ENCODE peak calls at places on chromosomes 7 and 10, in nine cellular contexts. D is GM23338, A is cardiac muscle cell, L is Panc1, M is transverse colon, W is heart left ventricle, I is epithelial cell of esophagus, S is AG10803, Z is cardiac fibroblast. V is an unnamed sample.

GRCh38 chr7:116497708-116498107 is 1.8 kb upstream of the CAV2 start:
- DNase-seq in D (no peak), A (no peak), L (no peak), M (no peak), W (no peak), I (no peak), S (no peak), Z (no peak), V (no peak)

GRCh38 chr7:29495618-29496017 is 68.0 kb upstream of the PRR15 start:
- DNase-seq in D (peak), A (no peak), L (no peak), M (no peak), W (no peak), I (no peak), S (no peak), Z (no peak), V (no peak)

GRCh38 chr10:37948210-37948609 is 28.2 kb downstream of the ZNF25 start:
- DNase-seq in D (no peak), A (peak), L (no peak), M (no peak), W (no peak), I (no peak), S (no peak), Z (no peak), V (no peak)

GRCh38 chr7:158093156-158093796 is 494.3 kb downstream of the PTPRN2 start:
- DNase-seq in D (no peak), A (no peak), L (no peak), M (no peak), W (no peak), I (no peak), S (no peak), Z (no peak), V (no peak)

GRCh38 chr7:116259821-116260440 is 49.6 kb downstream of the TES start:
- DNase-seq in D (no peak), A (peak), L (no peak), M (no peak), W (no peak), I (peak), S (peak), Z (peak), V (peak)

GRCh38 chr7:132499065-132499464 is 77.2 kb downstream of the PLXNA4 start:
- DNase-seq in D (no peak), A (no peak), L (no peak), M (no peak), W (no peak), I (no peak), S (no peak), Z (no peak), V (no peak)

GRCh38 chr10:132370426-132371340 is 26.3 kb upstream of the PWWP2B start:
- DNase-seq in D (no peak), A (no peak), L (no peak), M (no peak), W (peak), I (no peak), S (no peak), Z (no peak), V (no peak)

GRCh38 chr7:68504766-68505165 is 1093.5 kb upstream of the AUTS2 start:
- DNase-seq in D (no peak), A (peak), L (no peak), M (no peak), W (no peak), I (no peak), S (no peak), Z (no peak), V (no peak)

GRCh38 chr10:63554666-63555065 is 33.5 kb downstream of the REEP3 start:
- DNase-seq in D (no peak), A (peak), L (no peak), M (peak), W (no peak), I (peak), S (peak), Z (peak), V (peak)

GRCh38 chr7:69736411-69736810 is 138.1 kb downstream of the AUTS2 start:
- DNase-seq in D (no peak), A (no peak), L (no peak), M (no peak), W (no peak), I (no peak), S (no peak), Z (no peak), V (no peak)

GRCh38 chr7:28984631-28985030 is 26.5 kb upstream of the TRIL start:
- DNase-seq in D (peak), A (peak), L (no peak), M (peak), W (peak), I (peak), S (peak), Z (peak), V (peak)

GRCh38 chr10:102020938-102021337 is 35.0 kb downstream of the ARMH3 start:
- DNase-seq in D (no peak), A (no peak), L (no peak), M (no peak), W (no peak), I (no peak), S (no peak), Z (no peak), V (no peak)

GRCh38 chr10:117905404-117905803 is 141.3 kb downstream of the RAB11FIP2 start:
- DNase-seq in D (no peak), A (no peak), L (no peak), M (no peak), W (no peak), I (no peak), S (no peak), Z (no peak), V (no peak)

GRCh38 chr7:11343818-11344413 is 370.2 kb downstream of the PHF14 start:
- DNase-seq in D (peak), A (peak), L (peak), M (no peak), W (no peak), I (peak), S (peak), Z (peak), V (peak)

GRCh38 chr10:12588091-12588850 is 238.9 kb downstream of the CAMK1D start:
- DNase-seq in D (no peak), A (no peak), L (no peak), M (peak), W (no peak), I (peak), S (peak), Z (no peak), V (peak)

GRCh38 chr7:3243680-3244079 is 57.4 kb upstream of the SDK1 start:
- DNase-seq in D (no peak), A (no peak), L (no peak), M (no peak), W (no peak), I (no peak), S (no peak), Z (no peak), V (no peak)

GRCh38 chr7:42227931-42228591 is 8.9 kb downstream of the GLI3 start:
- DNase-seq in D (peak), A (peak), L (no peak), M (peak), W (peak), I (peak), S (no peak), Z (peak), V (no peak)

GRCh38 chr7:10756981-10757380 is 216.7 kb upstream of the PHF14 start:
- DNase-seq in D (no peak), A (no peak), L (no peak), M (no peak), W (no peak), I (no peak), S (no peak), Z (no peak), V (no peak)

GRCh38 chr7:18890134-18890533 is 227.3 kb downstream of the TWIST1 start:
- DNase-seq in D (no peak), A (peak), L (no peak), M (no peak), W (no peak), I (peak), S (peak), Z (peak), V (peak)

GRCh38 chr7:40211291-40212003 is 76.6 kb downstream of the SUGCT start:
- DNase-seq in D (no peak), A (peak), L (no peak), M (no peak), W (no peak), I (peak), S (peak), Z (peak), V (no peak)

GRCh38 chr7:134532155-134533089 is 5.1 kb downstream of the AKR1B10 start:
- DNase-seq in D (no peak), A (no peak), L (no peak), M (peak), W (no peak), I (peak), S (peak), Z (no peak), V (peak)

GRCh38 chr7:2281556-2281955 is 32.7 kb downstream of the SNX8 start:
- DNase-seq in D (no peak), A (peak), L (no peak), M (no peak), W (no peak), I (no peak), S (peak), Z (peak), V (peak)

GRCh38 chr10:131725736-131726459 is 174.9 kb upstream of the PPP2R2D start:
- DNase-seq in D (peak), A (no peak), L (no peak), M (no peak), W (no peak), I (no peak), S (no peak), Z (no peak), V (no peak)

GRCh38 chr7:75962607-75963382 is 31.6 kb downstream of the TMEM120A start:
- DNase-seq in D (no peak), A (peak), L (no peak), M (no peak), W (peak), I (no peak), S (peak), Z (peak), V (peak)

GRCh38 chr7:18345641-18346234 is 149.8 kb upstream of the HDAC9 start:
- DNase-seq in D (peak), A (peak), L (peak), M (peak), W (no peak), I (peak), S (peak), Z (peak), V (no peak)

GRCh38 chr10:69572159-69573055 is 815 bp downstream of the NEUROG3 start:
- DNase-seq in D (peak), A (no peak), L (no peak), M (no peak), W (no peak), I (peak), S (no peak), Z (no peak), V (no peak)

DNA sequence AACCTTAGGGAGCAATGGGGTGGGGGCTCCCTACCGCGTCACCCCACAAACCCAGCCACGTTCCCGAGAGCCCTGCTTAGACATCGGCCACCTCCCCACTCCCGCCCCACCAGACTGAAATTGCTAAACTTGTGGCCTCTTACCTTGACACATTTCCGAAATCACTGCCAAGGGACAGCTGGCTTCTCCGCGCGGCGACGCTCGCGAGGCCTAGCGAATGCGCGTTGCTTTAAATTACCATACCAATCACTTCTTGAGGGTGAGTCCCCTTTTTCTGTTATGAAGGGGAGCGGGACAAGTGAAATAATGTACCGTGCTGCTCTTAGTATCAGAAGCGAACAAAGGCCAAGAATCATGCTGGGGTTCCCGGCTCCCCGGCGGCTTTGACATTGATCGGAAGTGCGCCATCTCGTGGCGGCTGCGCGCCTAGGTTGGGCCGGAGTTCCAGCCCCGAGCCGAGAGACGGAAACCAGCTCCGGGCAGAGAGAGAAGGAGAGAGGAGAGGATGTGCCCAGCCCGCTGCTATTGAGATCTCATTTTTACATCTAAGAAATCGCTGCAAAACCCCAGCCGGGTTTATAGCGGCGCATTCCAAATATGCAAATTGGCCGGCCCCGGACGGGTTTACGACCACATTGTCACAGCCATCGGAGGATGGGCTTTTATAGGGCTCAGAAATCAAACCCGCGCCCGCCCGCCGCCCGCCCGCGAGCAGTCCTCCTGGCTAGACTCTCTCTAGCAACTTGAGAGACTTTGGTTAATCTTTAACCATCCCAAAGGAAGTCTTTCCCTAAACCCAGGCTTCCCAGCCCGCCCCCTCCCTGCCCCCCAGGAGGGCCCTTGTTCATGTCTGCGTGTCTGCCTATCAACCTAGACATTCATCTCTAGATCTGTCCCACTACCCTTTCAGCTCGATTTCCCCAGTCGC is 5.3 kb downstream of the HOXA11 start:
- DNase-seq in D (peak), A (peak), L (no peak), M (peak), W (no peak), I (peak), S (peak), Z (peak), V (peak)
- TF ChIP-seq CTCF in D (peak), A (peak), L (peak), M (peak), W (peak), I (peak), S (peak), Z (peak), V (peak)

DNA sequence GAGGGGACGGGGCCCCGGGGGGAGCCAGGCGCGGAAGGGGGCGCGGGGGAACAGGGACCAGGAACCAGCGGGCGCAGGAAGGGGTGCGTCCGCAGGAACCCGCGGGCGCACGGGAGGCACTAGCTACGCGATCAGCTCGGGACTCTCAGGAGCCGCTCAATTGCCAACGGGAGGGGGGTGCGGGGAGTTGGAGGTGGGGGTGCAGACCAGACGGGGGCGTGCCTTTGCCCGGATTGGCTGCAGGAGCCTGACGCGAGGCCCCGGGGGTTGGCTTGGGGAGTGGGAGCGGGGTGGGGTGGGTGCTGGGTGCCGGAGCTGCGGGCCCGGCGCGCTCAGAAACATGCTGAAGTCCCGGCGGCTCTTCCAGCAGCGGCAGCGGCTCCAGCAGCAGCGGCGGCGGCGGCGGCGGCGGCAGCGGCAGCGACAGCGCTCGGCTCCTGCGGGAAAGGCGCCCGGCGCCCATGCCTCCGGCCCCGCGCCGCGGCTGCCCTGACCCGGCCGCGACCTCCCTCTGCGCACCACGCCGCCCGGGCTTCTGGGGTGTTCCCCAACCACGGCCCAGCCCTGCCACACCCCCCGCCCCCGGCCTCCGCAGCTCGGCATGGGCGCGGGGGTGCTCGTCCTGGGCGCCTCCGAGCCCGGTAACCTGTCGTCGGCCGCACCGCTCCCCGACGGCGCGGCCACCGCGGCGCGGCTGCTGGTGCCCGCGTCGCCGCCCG is at the start of gene ADRB1:
- DNase-seq in D (peak), A (no peak), L (no peak), M (peak), W (peak), I (peak), S (peak), Z (peak), V (peak)
- H3K4me3 ChIP-seq in D (peak), A (peak), L (peak), M (peak), W (peak), I (peak), S (peak), Z (no peak), V (peak)

DNA sequence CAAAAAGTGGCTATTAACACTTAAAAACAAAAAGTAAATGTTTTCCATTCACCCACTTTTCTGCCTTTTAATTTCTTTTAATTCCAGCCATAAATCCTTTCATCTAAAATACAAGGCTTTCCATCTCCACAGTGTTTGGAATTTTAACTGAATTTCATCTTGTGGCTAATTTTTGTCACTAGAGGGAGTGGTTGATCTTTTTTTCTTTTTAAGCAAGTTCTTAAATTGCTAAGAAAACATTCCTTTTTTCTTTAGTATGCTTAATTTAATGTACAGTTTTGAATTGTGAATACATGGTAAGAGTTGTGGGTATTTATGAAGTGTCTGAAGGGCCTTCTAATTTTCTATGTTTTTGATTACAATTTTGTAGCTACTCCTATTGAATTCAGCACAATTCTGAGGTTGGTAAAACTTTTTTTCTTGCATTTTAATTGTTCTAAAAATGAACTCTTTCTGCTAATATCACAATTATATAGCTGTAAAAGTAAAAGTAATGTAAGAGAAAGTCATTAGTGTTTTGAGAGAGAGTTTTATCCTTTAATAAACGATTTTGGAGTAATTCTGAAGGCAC is 54.9 kb upstream of the ANK3 start:
- DNase-seq in D (peak), A (peak), L (no peak), M (no peak), W (no peak), I (peak), S (peak), Z (peak), V (peak)
- TF ChIP-seq CTCF in D (peak), A (peak), L (peak), M (peak), W (peak), I (peak), S (peak), Z (peak), V (peak)

GRCh38 chr10:10330481-10330880 is 687.2 kb upstream of the CELF2 start:
- DNase-seq in D (no peak), A (peak), L (no peak), M (no peak), W (no peak), I (peak), S (no peak), Z (peak), V (no peak)
- H3K4me3 ChIP-seq in D (no peak), A (no peak), L (no peak), M (no peak), W (no peak), I (no peak), S (no peak), Z (no peak), V (no peak)

DNA sequence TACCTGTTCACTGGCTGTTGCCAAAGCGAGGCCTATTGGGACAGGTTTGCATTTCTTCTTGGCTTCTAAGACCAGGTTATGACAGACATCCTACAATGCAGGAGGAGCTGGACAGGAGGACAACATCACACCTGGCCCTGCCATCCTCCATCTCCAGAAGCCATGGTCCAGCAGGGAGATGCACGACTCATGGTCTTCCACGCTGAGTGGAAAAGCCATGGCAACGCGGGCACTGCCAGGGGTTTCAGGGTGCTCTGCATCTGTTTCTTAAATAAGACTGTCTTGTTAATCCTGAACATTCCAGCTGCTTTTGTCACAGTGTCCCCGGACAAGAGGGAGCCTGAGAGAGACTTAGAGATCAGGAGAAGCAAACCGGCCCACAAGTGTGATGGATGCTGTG is 40.3 kb downstream of the CLRN3 start:
- DNase-seq in D (no peak), A (no peak), L (no peak), M (no peak), W (no peak), I (no peak), S (no peak), Z (no peak), V (no peak)
- TF ChIP-seq CTCF in D (no peak), A (no peak), L (no peak), M (no peak), W (no peak), I (no peak), S (no peak), Z (no peak), V (no peak)

GRCh38 chr10:123119081-123119480 is 16.7 kb upstream of the HMX3 start:
- DNase-seq in D (no peak), A (no peak), L (no peak), M (no peak), W (no peak), I (no peak), S (no peak), Z (no peak), V (no peak)

DNA sequence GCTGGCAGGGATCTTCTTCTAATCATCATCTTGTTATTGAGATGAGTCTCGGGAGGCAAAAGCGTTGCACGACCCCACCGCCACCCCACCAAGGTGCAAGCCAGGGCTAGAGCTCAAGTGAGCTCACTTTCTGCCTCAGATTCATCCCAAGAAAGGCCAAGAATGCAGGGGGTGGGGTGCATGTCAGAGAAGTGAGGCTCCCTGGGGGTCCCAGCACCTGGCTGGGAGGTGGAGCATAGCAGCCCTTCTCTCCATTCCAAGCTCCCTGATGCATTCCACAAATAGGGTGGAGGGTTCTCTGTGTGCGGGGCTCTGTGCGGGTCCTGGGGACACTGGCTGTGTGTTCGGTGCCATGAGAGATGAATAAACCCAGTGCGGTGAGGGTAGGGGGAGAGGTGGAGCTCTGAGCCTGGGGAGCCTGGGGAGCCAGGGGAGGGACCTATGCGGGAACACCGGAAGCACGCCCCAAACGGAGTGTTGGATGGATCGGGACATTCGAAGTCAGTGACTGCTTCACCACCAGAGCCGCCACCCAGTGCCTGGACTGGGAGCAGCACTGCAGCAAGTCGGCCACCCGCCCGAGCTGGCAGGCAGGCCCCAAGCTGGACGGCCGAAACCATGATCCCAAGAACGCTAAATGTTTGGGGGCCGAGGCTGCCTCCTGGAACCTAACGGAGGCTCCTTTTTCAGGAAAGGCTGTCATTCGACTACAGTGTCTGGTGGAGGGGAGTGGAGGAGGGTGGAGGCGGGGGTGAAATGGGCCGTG is 17.9 kb upstream of the HMX3 start:
- DNase-seq in D (peak), A (no peak), L (no peak), M (no peak), W (no peak), I (no peak), S (no peak), Z (no peak), V (no peak)
- H3K4me3 ChIP-seq in D (peak), A (no peak), L (no peak), M (no peak), W (no peak), I (no peak), S (no peak), Z (no peak), V (no peak)

V was measured in foreskin fibroblast.